ENCODE peak calls at places on chromosomes 16 and 17, in seven cellular contexts. Y is activated T-cell treated with anti-CD3 and anti-CD28 coated beads, Interleukin-2, amount 50 U/mL, for 4 hours; B is NAMALWA; O is stimulated activated CD8-positive, alpha-beta memory T cell treated with anti-CD3 and anti-CD28 coated beads, Interleukin-7, amount 100 ng/mL, for 1 hour; J is cardiac fibroblast; X is heart right ventricle; Z is AG04450. R is an unnamed sample.

GRCh38 chr16:47779201-47780016 is 318.3 kb downstream of the PHKB start:
- DNase-seq in X (no peak), O (no peak), Z (no peak), B (peak; percentile 54), J (peak; percentile 47), Y (no peak), R (no peak)

GRCh38 chr16:11565665-11566064 is 21.1 kb downstream of the LITAF start:
- DNase-seq in X (no peak), Y (no peak), B (no peak), J (no peak), Z (no peak), O (no peak), R (no peak)

GRCh38 chr16:11392041-11392581 is 46.9 kb downstream of the RMI2 start:
- DNase-seq in X (no peak), O (no peak), Z (no peak), B (no peak), J (no peak), Y (no peak), R (no peak)

GRCh38 chr17:4892499-4893221 is 6.7 kb upstream of the C17orf107 start:
- DNase-seq in O (no peak), B (no peak), X (no peak), J (no peak), Z (no peak), Y (no peak), R (no peak)

GRCh38 chr17:49252148-49252682 is 21.6 kb upstream of the PHOSPHO1 start:
- DNase-seq in O (no peak), Y (no peak), X (no peak), Z (no peak), J (peak; percentile 62), B (peak; percentile 23), R (no peak)

GRCh38 chr16:75219838-75220237 is 1.1 kb downstream of the CTRB1 start:
- DNase-seq in J (no peak), O (no peak), Y (no peak), X (no peak), B (peak; percentile 44), Z (no peak), R (no peak)

GRCh38 chr16:57446530-57447141 is 549 bp downstream of the CIAPIN1 start:
- DNase-seq in X (no peak), O (no peak), J (peak; percentile 48), Z (no peak), Y (no peak), B (peak; percentile 76), R (no peak)

GRCh38 chr16:35746281-35746962 is 2287.0 kb downstream of the TP53TG3F start:
- DNase-seq in Z (no peak), B (no peak), O (no peak), Y (no peak), J (no peak), X (no peak), R (no peak)

GRCh38 chr16:83215417-83216001 is 588.7 kb downstream of the CDH13 start:
- DNase-seq in J (peak; percentile 64), X (peak; percentile 18), B (peak; percentile 74), O (peak; percentile 2), Y (peak; percentile 9), Z (peak; percentile 1), R (peak; percentile 35)

GRCh38 chr17:45672301-45672700 is 111.8 kb upstream of the CRHR1 start:
- DNase-seq in O (no peak), B (no peak), Y (no peak), X (no peak), Z (no peak), J (no peak), R (no peak)

GRCh38 chr16:566475-567361 is at the start of gene NHLRC4:
- DNase-seq in Y (peak; percentile 24), Z (no peak), B (peak; percentile 88), J (peak; percentile 74), O (no peak), X (peak; percentile 78), R (no peak)

GRCh38 chr17:2011421-2012371 is 13.4 kb downstream of the RTN4RL1 start:
- DNase-seq in Y (no peak), J (peak; percentile 22), O (no peak), X (no peak), Z (no peak), B (no peak), R (no peak)

GRCh38 chr16:86680137-86680536 is 101.8 kb downstream of the FOXL1 start:
- DNase-seq in Y (no peak), O (no peak), Z (peak; percentile 56), J (peak; percentile 95), X (no peak), B (no peak), R (no peak)

GRCh38 chr17:65455972-65456343 is 105.5 kb downstream of the AXIN2 start:
- DNase-seq in Y (peak; percentile 6), B (peak; percentile 17), Z (no peak), X (no peak), J (peak; percentile 21), O (no peak), R (no peak)

GRCh38 chr16:72291531-72291981 is 119.6 kb upstream of the PMFBP1 start:
- DNase-seq in B (no peak), J (peak; percentile 96), X (no peak), Z (peak; percentile 70), O (no peak), Y (no peak), R (peak; percentile 16)